ENCODE peak calls at places on chromosomes 5 and 9, in four cellular contexts. E is mammary epithelial cell, R is dorsolateral prefrontal cortex, U is PC-9. J is an unnamed sample.

GRCh38 chr9:89410709-89411111 is 87.2 kb downstream of the SEMA4D start:
- DNase-seq in U (no peak), R (no peak), E (peak), J (no peak)

GRCh38 chr5:139523635-139524445 is 37.3 kb upstream of the UBE2D2 start:
- DNase-seq in R (no peak), E (no peak), U (no peak), J (peak)

GRCh38 chr9:80875947-80876346 is 813.4 kb downstream of the TLE1 start:
- DNase-seq in R (no peak), U (no peak), E (no peak), J (no peak)

GRCh38 chr9:113568481-113569321 is 105.2 kb downstream of the RGS3 start:
- DNase-seq in R (no peak), U (no peak), E (no peak), J (no peak)

GRCh38 chr5:93058309-93058708 is 522.7 kb downstream of the NR2F1-AS1 start:
- DNase-seq in R (no peak), U (no peak), E (peak), J (peak)

GRCh38 chr5:1026700-1027621 is 18.4 kb downstream of the NKD2 start:
- DNase-seq in E (no peak), R (no peak), U (peak), J (no peak)

GRCh38 chr5:156559955-156560354 is 233.0 kb downstream of the SGCD start:
- DNase-seq in E (no peak), R (no peak), U (no peak), J (no peak)

GRCh38 chr5:8807636-8808035 is 738.2 kb downstream of the SEMA5A start:
- DNase-seq in E (no peak), R (no peak), U (no peak), J (peak)

GRCh38 chr5:10741661-10742060 is 19.4 kb downstream of the DAP start:
- DNase-seq in U (no peak), E (no peak), R (no peak), J (no peak)
- TF ChIP-seq CTCF in U (no peak), E (no peak), R (no peak), J (peak)

GRCh38 chr9:119003882-119004617 is 365.2 kb downstream of the BRINP1 start:
- DNase-seq in E (no peak), U (no peak), R (no peak), J (no peak)
- H3K4me3 ChIP-seq in E (no peak), U (no peak), R (no peak), J (no peak)

DNA sequence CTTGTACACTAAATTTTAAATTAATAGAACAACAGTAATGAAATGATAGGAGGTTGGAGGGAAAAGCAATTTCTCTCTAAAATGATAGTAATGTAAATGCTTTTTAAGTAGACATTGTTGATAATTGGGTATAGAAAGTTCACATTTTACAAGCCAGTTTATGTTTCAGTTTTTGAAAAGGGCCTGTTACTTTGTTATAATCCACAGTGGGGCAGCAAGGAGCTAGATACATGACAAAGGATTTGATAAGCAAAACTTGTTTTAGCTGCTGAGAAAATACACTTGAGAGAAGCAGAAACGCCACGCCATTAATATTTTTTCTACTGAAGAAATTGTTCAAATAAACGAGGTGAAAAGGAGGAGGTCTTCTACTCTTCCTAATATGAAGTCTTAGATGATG is 30.2 kb downstream of the SREK1 start:
- DNase-seq in U (no peak), E (no peak), R (no peak), J (peak)
- TF ChIP-seq CTCF in U (peak), E (peak), R (peak), J (peak)

GRCh38 chr5:180049357-180049673 is 22.2 kb downstream of the RNF130 start:
- DNase-seq in E (no peak), R (no peak), U (no peak), J (no peak)
- H3K4me3 ChIP-seq in E (no peak), R (no peak), U (no peak), J (no peak)

GRCh38 chr9:111597852-111598729 is 1.4 kb downstream of the PTGR1 start:
- DNase-seq in R (peak), E (peak), U (peak), J (peak)
- TF ChIP-seq CTCF in R (peak), E (peak), U (peak), J (peak)

GRCh38 chr9:110807956-110808598 is 139.5 kb downstream of the MUSK start:
- DNase-seq in U (no peak), E (no peak), R (no peak), J (no peak)
- H3K4me3 ChIP-seq in U (no peak), E (no peak), R (no peak), J (no peak)

GRCh38 chr9:123370526-123371227 is 14.7 kb downstream of the CRB2 start:
- DNase-seq in U (peak), E (no peak), R (no peak), J (no peak)
- TF ChIP-seq CTCF in U (peak), E (no peak), R (no peak), J (no peak)

J was measured in cardiac fibroblast.